ENCODE peak calls at places on chromosomes 2 and 18, in four cellular contexts. B is astrocyte, R is H9, C is neuronal stem cell. Z is an unnamed sample. For H3K27me3, the result is how much of the 10 kb centered on the place peaks cover.

GRCh38 chr18:59383831-59384230 is 24.8 kb upstream of the LMAN1 start:
- DNase-seq in R (no peak), C (peak), B (no peak), Z (no peak)

GRCh38 chr18:58297198-58297597 is 253.2 kb downstream of the NEDD4L start:
- DNase-seq in R (no peak), B (peak), C (no peak), Z (peak)

GRCh38 chr2:237450583-237450982 is 36.5 kb upstream of the MLPH start:
- DNase-seq in C (no peak), B (no peak), R (no peak), Z (no peak)

GRCh38 chr2:42328148-42328833 is 32.7 kb downstream of the COX7A2L start:
- DNase-seq in B (peak), R (no peak), C (no peak), Z (peak)

GRCh38 chr2:166494140-166494544 is at the start of gene SCN7A:
- DNase-seq in C (peak), R (peak), B (peak), Z (peak)

GRCh38 chr2:70089220-70089945 is 2.1 kb downstream of the PCBP1 start:
- DNase-seq in B (no peak), C (no peak), R (peak), Z (peak)

GRCh38 chr2:57906152-57906732 is 140.4 kb upstream of the VRK2 start:
- DNase-seq in B (peak), R (no peak), C (peak), Z (peak)

GRCh38 chr2:203893823-203894222 is 26.3 kb downstream of the CTLA4 start:
- DNase-seq in C (no peak), B (no peak), R (no peak), Z (peak)

GRCh38 chr2:1739961-1740713 is 4.2 kb downstream of the PXDN start:
- DNase-seq in C (no peak), R (no peak), B (no peak), Z (no peak)

GRCh38 chr2:238053195-238053776 is 7.5 kb upstream of the SCLY start:
- DNase-seq in R (no peak), C (no peak), B (peak), Z (peak)

GRCh38 chr2:200308001-200308400 is 1.5 kb downstream of the SPATS2L start:
- DNase-seq in R (no peak), C (no peak), B (peak), Z (peak)

GRCh38 chr18:50632895-50633515 is 73.1 kb downstream of the MAPK4 start:
- DNase-seq in C (no peak), R (no peak), B (no peak), Z (no peak)
- H3K27me3 ChIP-seq in C (under half), R (under half), B (under half), Z (under half)

DNA sequence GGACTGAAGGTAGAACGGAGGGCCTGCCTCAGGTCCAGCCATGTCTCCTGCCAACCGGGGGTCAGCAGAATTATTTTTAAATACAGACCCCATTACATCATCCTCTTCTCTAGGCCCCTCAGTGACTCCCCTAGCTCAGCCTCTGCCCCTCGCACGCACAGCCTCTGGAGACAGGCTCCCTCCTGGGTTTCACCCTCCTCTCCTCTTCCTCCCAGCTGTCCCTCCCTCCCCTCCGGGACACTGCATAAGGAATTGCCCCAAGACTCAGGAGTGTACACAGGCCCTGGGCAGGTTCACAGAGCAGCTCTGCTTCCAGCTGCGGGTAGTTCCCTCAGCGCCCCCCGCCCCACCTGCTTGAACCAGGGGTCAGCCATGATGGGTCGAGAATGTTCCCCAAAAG is 520.2 kb upstream of the MYT1L start:
- DNase-seq in B (no peak), C (no peak), R (no peak), Z (no peak)
- H3K27me3 ChIP-seq in B (under half), C (under half), R (under half), Z (under half)

GRCh38 chr18:48708807-48709206 is 170.0 kb downstream of the CTIF start:
- DNase-seq in C (no peak), R (no peak), B (no peak), Z (no peak)

GRCh38 chr18:48709371-48709770 is 170.5 kb downstream of the CTIF start:
- DNase-seq in R (peak), B (no peak), C (no peak), Z (no peak)

GRCh38 chr18:48706630-48707206 is 167.9 kb downstream of the CTIF start:
- DNase-seq in R (no peak), C (no peak), B (no peak), Z (no peak)

GRCh38 chr18:48705531-48705930 is 166.7 kb downstream of the CTIF start:
- DNase-seq in B (no peak), C (no peak), R (no peak), Z (no peak)

GRCh38 chr18:48707636-48708296 is 168.9 kb downstream of the CTIF start:
- DNase-seq in C (no peak), R (no peak), B (no peak), Z (no peak)
- H3K27me3 ChIP-seq in C (under half), R (under half), B (under half), Z (under half)

DNA sequence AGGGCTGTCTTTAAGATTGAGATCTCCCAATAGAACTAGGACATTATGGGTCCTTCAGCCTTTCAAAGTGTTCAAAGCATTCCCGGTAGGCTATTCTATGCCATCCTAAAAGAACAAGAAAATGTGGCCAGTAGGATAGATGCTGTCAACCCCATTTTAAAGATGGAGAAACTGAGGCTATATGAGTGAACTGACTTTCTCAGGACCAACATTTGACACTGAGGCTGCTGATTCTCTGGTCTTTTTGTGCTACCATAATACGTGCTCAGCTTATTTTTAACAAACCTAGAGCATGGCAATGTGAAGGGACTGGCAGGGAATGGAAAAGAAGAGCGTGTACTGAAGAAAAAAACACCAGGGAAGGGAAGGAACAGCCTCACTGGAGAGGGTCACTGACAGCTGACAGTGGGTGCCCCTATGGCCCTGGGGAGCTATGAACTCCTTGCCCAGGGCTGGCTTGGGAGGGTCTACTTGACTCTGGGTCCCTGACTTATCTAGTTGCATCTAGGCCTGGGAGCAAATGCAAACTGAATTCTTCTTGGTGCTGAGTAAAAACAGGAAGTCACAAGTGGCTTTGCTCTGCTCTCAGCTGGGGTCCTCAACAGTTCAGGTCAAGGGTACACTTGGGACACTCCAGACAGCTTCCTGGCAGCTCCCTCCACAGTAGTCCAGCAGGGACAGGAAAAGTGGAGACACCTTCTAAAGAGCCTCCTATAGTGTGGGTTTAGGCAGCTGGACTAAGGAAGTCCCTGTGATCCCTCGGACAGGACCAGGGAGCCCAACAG is 2.3 kb downstream of the CYRIA start:
- DNase-seq in R (no peak), B (no peak), C (no peak), Z (no peak)
- H3K27me3 ChIP-seq in R (under half), B (under half), C (under half), Z (half or more)